ENCODE peak calls at places on chromosome 22, in nine cellular contexts. P is upper lobe of right lung; X is stimulated activated CD4-positive, alpha-beta T cell treated with anti-CD3 and anti-CD28 coated beads, Interleukin-15, amount 100 ng/mL, for 1 hour; E is activated naive CD8-positive, alpha-beta T cell treated with anti-CD3 and anti-CD28 coated beads for 36 hours; W is brain microvascular endothelial cell; L is NB4; I is pons; T is GM04504; Q is aorta. S is an unnamed sample.

GRCh38 chr22:46057762-46058420 is 80.9 kb upstream of the WNT7B start:
- DNase-seq in P (peak), X (no peak), E (peak), W (no peak), L (no peak), I (peak), T (no peak), Q (no peak), S (no peak)

GRCh38 chr22:35400335-35400680 is 368 bp downstream of the MCM5 start:
- DNase-seq in P (no peak), X (no peak), E (peak), W (no peak), L (no peak), I (no peak), T (no peak), Q (no peak), S (no peak)

GRCh38 chr22:37036655-37037377 is 14.7 kb upstream of the KCTD17 start:
- DNase-seq in P (no peak), X (no peak), E (no peak), W (no peak), L (no peak), I (no peak), T (no peak), Q (no peak), S (no peak)

GRCh38 chr22:17774206-17774927 is at the start of gene BID:
- DNase-seq in P (peak), X (no peak), E (peak), W (no peak), L (peak), I (no peak), T (no peak), Q (peak), S (no peak)

GRCh38 chr22:24406322-24407277 is 20.8 kb upstream of the ADORA2A start:
- DNase-seq in P (no peak), X (no peak), E (no peak), W (no peak), L (no peak), I (no peak), T (no peak), Q (no peak), S (no peak)

GRCh38 chr22:26550498-26551033 is 38.3 kb upstream of the TFIP11 start:
- DNase-seq in P (peak), X (no peak), E (no peak), W (peak), L (no peak), I (peak), T (peak), Q (peak), S (no peak)

GRCh38 chr22:29587938-29588699 is 7.2 kb upstream of the NIPSNAP1 start:
- DNase-seq in P (no peak), X (no peak), E (no peak), W (peak), L (peak), I (no peak), T (peak), Q (no peak), S (no peak)

GRCh38 chr22:46674367-46674781 is 54.2 kb downstream of the GRAMD4 start:
- DNase-seq in P (no peak), X (peak), E (peak), W (no peak), L (no peak), I (peak), T (no peak), Q (peak), S (no peak)

GRCh38 chr22:42807185-42807584 is 49.9 kb downstream of the ARFGAP3 start:
- DNase-seq in P (no peak), X (no peak), E (no peak), W (no peak), L (no peak), I (no peak), T (no peak), Q (no peak), S (no peak)

GRCh38 chr22:37235897-37236607 is 8.0 kb downstream of the RAC2 start:
- DNase-seq in P (no peak), X (no peak), E (peak), W (no peak), L (no peak), I (no peak), T (no peak), Q (peak), S (no peak)

GRCh38 chr22:22878801-22879674 is 8.6 kb upstream of the IGLL5 start:
- DNase-seq in P (no peak), X (no peak), E (no peak), W (no peak), L (no peak), I (no peak), T (no peak), Q (no peak), S (no peak)

GRCh38 chr22:38034278-38034882 is 22.8 kb upstream of the PICK1 start:
- DNase-seq in P (peak), X (no peak), E (no peak), W (peak), L (peak), I (peak), T (peak), Q (peak), S (peak)

GRCh38 chr22:21641417-21641794 is 696 bp upstream of the SDF2L1 start:
- DNase-seq in P (peak), X (no peak), E (no peak), W (no peak), L (peak), I (peak), T (no peak), Q (no peak), S (no peak)

GRCh38 chr22:49087163-49087562 is 740.5 kb downstream of the BRD1 start:
- DNase-seq in P (peak), X (no peak), E (no peak), W (no peak), L (no peak), I (no peak), T (no peak), Q (no peak), S (no peak)

GRCh38 chr22:17724241-17724640 is 50.0 kb downstream of the BID start:
- DNase-seq in P (no peak), X (no peak), E (no peak), W (no peak), L (no peak), I (peak), T (no peak), Q (no peak), S (no peak)

GRCh38 chr22:47328550-47329243 is 566.2 kb downstream of the TBC1D22A start:
- DNase-seq in P (no peak), X (no peak), E (no peak), W (peak), L (peak), I (no peak), T (peak), Q (no peak), S (no peak)

GRCh38 chr22:42188808-42189447 is 58.3 kb upstream of the CYP2D6 start:
- DNase-seq in P (no peak), X (no peak), E (no peak), W (no peak), L (peak), I (no peak), T (no peak), Q (no peak), S (no peak)

GRCh38 chr22:46779023-46779422 is 16.6 kb downstream of the TBC1D22A start:
- DNase-seq in P (no peak), X (no peak), E (no peak), W (no peak), L (no peak), I (no peak), T (no peak), Q (no peak), S (no peak)

GRCh38 chr22:22671506-22671905 is 27.1 kb downstream of the GGTLC2 start:
- DNase-seq in P (no peak), X (no peak), E (no peak), W (no peak), L (no peak), I (no peak), T (no peak), Q (no peak), S (no peak)

GRCh38 chr22:30310881-30311771 is 15.6 kb downstream of the TBC1D10A start:
- DNase-seq in P (peak), X (no peak), E (no peak), W (no peak), L (no peak), I (no peak), T (peak), Q (peak), S (no peak)

GRCh38 chr22:46303347-46303965 is 6.8 kb downstream of the GTSE1 start:
- DNase-seq in P (no peak), X (no peak), E (no peak), W (no peak), L (no peak), I (no peak), T (no peak), Q (no peak), S (no peak)

GRCh38 chr22:45599836-45600577 is 71.6 kb upstream of the ATXN10 start:
- DNase-seq in P (peak), X (no peak), E (no peak), W (no peak), L (no peak), I (no peak), T (no peak), Q (peak), S (no peak)

GRCh38 chr22:43066844-43067385 is 22.3 kb downstream of the TTLL1 start:
- DNase-seq in P (no peak), X (no peak), E (no peak), W (peak), L (no peak), I (no peak), T (peak), Q (no peak), S (no peak)